ENCODE peak calls at places on chromosomes 3 and 15, in six cellular contexts. Q is upper lobe of right lung; X is CD8-positive, alpha-beta T cell; Z is HL-60; F is mammary epithelial cell; U is CD4-positive, CD25-positive, alpha-beta regulatory T cell. L is an unnamed sample. For H3K27me3, the result is how much of the 10 kb centered on the place peaks cover.

GRCh38 chr3:43960448-43960840 is 269.7 kb downstream of the ABHD5 start:
- DNase-seq in F (no peak), U (no peak), Q (no peak), Z (peak), X (no peak), L (no peak)

GRCh38 chr15:31402511-31403056 is 75.9 kb downstream of the KLF13 start:
- DNase-seq in X (no peak), Z (no peak), Q (no peak), F (no peak), U (no peak), L (no peak)

GRCh38 chr15:87368511-87368910 is 888.0 kb downstream of the NTRK3 start:
- DNase-seq in Z (no peak), Q (no peak), U (no peak), X (no peak), F (peak), L (no peak)

GRCh38 chr15:29815000-29815704 is 7.1 kb downstream of the TJP1 start:
- DNase-seq in U (no peak), F (peak), Q (no peak), Z (no peak), X (no peak), L (no peak)

GRCh38 chr15:52112203-52112750 is 298 bp downstream of the BCL2L10 start:
- DNase-seq in F (no peak), Q (peak), U (peak), Z (no peak), X (peak), L (peak)

GRCh38 chr3:165336786-165337185 is 140.6 kb upstream of the SLITRK3 start:
- DNase-seq in X (no peak), U (no peak), F (no peak), Z (no peak), Q (no peak), L (no peak)

GRCh38 chr15:98177950-98178848 is 217.7 kb downstream of the ARRDC4 start:
- DNase-seq in F (peak), X (no peak), Z (peak), U (peak), Q (no peak), L (no peak)

GRCh38 chr3:141410861-141411771 is 42.8 kb downstream of the ZBTB38 start:
- DNase-seq in U (peak), F (peak), Q (no peak), Z (no peak), X (peak), L (peak)

GRCh38 chr3:12303532-12303931 is 14.7 kb downstream of the PPARG start:
- DNase-seq in X (no peak), Z (peak), F (peak), U (no peak), Q (no peak), L (no peak)

GRCh38 chr15:48112242-48112641 is 8.5 kb upstream of the SLC24A5 start:
- DNase-seq in X (no peak), U (no peak), F (peak), Z (no peak), Q (no peak), L (no peak)

GRCh38 chr3:108106031-108106430 is 15.2 kb upstream of the CD47 start:
- DNase-seq in Q (no peak), X (no peak), Z (no peak), F (no peak), U (no peak), L (no peak)

GRCh38 chr15:77753238-77753873 is 120.6 kb upstream of the LINGO1 start:
- DNase-seq in F (peak), U (no peak), Z (no peak), Q (no peak), X (no peak), L (no peak)

DNA sequence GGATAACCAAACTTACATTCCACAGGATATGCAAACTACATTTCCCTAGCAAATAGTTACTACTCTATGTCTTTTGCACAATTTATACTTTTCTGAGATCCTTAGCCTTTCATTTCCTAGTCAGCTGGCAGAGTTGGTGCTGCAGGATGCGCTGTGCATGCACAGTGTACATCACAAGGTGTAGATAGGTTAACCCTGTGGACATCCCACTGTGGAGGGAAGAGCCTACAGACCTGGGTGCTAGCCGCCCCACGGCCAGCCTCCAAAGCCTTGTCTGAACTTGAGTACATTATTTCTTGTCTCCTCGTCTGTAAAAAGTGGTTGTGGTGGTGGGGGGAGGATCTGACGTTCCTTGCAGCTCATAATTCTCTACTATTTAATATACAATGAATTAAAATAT is 3.5 kb downstream of the TNFSF10 start:
- DNase-seq in U (no peak), Q (no peak), X (no peak), F (no peak), Z (no peak), L (no peak)
- H3K4me3 ChIP-seq in U (peak), Q (peak), X (no peak), F (no peak), Z (no peak), L (no peak)

GRCh38 chr3:169403855-169404254 is 259.7 kb downstream of the MECOM start:
- DNase-seq in F (no peak), X (no peak), U (no peak), Z (no peak), Q (no peak), L (no peak)

GRCh38 chr3:169400205-169400604 is 263.3 kb downstream of the MECOM start:
- DNase-seq in F (no peak), U (no peak), Q (no peak), Z (no peak), X (no peak), L (no peak)

GRCh38 chr3:169402667-169403360 is 260.7 kb downstream of the MECOM start:
- DNase-seq in Q (no peak), F (peak), U (no peak), X (no peak), Z (no peak), L (no peak)

GRCh38 chr3:169400874-169401273 is 262.6 kb downstream of the MECOM start:
- DNase-seq in X (no peak), Q (no peak), U (no peak), Z (no peak), F (no peak), L (no peak)

DNA sequence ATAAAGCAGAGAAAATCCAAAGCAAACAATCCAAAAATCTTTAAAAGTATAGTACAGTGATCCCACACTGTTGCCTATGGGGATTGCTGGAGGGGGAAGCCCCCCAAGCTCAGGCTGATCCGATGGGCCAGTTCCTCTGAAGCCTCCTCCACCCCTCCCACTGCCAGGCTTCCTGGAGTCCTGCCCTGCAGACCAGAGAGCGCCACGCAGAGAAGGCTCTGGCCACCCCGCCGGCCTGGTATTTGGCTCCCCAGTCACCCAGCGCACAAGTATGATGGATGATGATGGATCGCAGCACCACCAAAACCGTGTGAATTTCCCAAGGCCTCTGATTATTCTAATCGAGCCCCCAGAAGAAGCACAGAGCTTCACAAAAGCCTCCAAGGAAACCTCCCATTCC is 259.0 kb downstream of the MECOM start:
- DNase-seq in Q (no peak), Z (no peak), X (no peak), U (no peak), F (no peak), L (no peak)
- H3K27me3 ChIP-seq in Q (under half), Z (under half), X (under half), U (under half), F (under half), L (under half)

DNA sequence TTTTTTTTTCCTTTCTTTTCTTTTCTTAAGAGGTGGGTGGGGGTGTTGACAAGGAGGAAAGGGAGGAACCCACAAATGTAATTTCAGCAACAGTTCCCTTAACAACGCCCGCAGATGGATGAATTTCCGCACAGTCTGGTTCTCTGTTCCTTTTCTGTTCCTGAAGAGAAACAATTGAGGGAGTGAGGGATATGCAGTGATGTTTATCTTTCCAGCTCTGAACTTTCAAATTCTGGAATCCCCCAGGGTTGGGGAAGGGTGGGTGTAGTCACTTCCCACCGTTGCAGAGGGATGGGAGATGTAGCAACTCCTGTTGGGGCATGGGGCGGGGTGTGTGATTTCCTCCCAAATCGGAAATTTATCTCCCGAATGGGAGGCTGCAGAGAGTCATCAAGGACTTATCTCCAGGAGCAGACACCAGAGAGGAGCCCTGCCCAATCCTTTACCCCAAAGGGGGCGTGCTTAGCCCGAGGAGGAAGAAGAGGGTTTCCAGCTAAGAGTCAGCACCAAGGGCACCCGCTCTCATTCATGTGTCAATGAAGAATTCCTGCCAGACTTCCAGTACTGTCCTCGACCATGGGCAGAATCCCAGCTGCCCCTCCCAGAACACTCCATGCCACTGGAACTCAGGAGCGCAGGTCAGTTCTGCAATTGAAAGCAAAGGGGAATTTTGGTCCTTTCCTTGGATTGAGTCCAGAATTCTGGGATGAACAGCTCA is 35.0 kb upstream of the CFAP161 start:
- DNase-seq in U (no peak), Q (no peak), Z (no peak), F (no peak), X (no peak), L (no peak)
- H3K4me3 ChIP-seq in U (no peak), Q (peak), Z (no peak), F (no peak), X (no peak), L (no peak)

GRCh38 chr3:14554715-14555114 is 14.6 kb upstream of the GRIP2 start:
- DNase-seq in Z (no peak), Q (no peak), X (no peak), F (no peak), U (no peak), L (no peak)

GRCh38 chr3:14550181-14550580 is 10.0 kb upstream of the GRIP2 start:
- DNase-seq in Q (no peak), Z (no peak), F (no peak), U (no peak), X (no peak), L (no peak)

GRCh38 chr3:14550651-14551611 is 10.8 kb upstream of the GRIP2 start:
- DNase-seq in X (no peak), Z (no peak), U (no peak), F (peak), Q (no peak), L (no peak)

GRCh38 chr3:14552041-14552648 is 12.0 kb upstream of the GRIP2 start:
- DNase-seq in Z (no peak), X (no peak), U (no peak), Q (no peak), F (no peak), L (no peak)

DNA sequence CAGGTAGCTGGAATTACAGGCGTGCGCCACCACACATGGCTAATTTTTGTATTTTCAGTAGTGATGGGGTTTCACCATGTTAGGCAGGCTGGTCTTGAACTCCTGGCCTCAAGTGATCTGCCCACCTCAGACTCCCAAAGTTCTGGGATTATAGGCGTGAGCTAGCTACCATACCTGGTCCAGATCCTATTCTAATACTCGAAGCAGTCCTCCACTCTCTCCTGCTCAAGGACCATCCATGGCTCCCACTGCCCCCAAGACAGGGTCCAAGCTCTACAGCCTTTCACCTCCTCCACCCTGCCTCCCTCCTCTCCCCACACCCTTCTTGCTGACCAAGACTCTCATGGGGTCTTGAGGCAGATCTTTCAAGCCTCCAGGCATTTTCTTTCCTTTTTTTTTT is 12.6 kb upstream of the GRIP2 start:
- DNase-seq in F (no peak), X (no peak), Z (no peak), Q (no peak), U (no peak), L (no peak)
- H3K27me3 ChIP-seq in F (under half), X (under half), Z (under half), Q (under half), U (under half), L (under half)

DNA sequence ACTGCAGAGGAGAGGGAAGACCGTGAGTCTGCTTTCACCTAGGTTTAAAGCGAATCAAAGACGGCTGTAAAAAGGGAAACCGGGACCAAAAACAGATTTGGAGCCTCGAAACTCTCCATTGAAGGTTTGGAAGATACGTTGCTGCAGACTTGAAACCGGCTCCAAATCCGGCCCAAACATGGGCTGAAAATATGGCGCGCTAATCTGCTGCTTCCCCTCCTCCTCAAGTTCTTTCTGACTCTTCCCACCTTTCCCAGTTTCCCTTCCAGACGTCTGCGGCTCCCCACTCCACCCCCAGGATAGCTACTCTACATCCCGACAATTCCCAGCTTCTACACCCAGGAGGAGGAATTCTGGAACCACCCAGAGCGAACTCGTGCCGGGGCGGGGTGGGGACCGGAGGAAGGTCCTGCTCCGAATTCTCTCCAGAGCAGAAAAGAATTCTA is 8.7 kb downstream of the EOMES start:
- DNase-seq in X (no peak), Z (no peak), U (no peak), Q (no peak), F (no peak), L (no peak)
- H3K4me3 ChIP-seq in X (peak), Z (no peak), U (peak), Q (peak), F (peak), L (peak)

GRCh38 chr3:135169651-135170050 is 374.6 kb downstream of the EPHB1 start:
- DNase-seq in Z (no peak), X (no peak), U (no peak), Q (no peak), F (no peak), L (no peak)
- H3K27me3 ChIP-seq in Z (under half), X (under half), U (under half), Q (under half), F (under half), L (under half)

DNA sequence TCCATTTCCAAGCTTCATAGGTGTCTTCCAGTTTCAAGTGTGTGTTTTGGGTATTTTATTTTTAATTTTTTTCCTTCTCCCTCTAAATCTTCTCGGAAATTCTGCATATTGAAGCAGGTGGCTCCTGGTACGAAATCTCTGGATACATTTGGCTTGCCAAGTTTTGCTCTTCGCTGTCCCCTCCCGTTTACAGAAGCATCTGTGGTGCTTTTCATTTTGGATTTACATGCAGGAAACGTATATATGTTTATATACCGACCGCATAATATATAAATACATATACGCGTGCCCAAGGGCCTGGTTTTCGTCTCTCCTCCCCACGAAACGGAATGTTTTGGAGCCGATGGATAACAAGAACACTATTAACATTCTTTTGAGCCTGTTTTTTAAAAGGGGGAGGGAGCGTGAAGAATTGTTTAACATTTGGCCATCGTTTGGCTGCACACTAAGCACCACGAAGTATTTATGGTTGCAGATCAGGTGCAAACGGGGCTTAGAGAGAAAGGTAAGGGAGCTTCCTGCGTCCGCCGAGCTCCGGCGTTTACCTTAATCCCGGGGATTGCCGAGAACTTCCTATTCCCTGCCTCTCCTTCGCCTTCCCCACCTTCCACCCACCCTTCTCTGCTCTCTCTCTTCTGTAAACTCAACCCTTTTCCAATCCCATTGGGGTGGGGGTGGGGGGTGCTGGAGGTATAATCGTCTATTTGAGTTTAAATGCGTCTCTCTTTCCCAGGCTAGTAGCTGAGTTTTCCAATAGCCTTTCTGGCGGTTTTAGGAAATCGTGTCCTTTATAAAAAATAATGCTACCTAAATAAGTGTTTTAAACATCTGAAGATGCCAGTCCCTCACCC is 1.1 kb upstream of the NLGN1 start:
- DNase-seq in X (no peak), U (no peak), F (no peak), Z (no peak), Q (no peak), L (no peak)
- H3K4me3 ChIP-seq in X (peak), U (no peak), F (no peak), Z (no peak), Q (peak), L (no peak)

DNA sequence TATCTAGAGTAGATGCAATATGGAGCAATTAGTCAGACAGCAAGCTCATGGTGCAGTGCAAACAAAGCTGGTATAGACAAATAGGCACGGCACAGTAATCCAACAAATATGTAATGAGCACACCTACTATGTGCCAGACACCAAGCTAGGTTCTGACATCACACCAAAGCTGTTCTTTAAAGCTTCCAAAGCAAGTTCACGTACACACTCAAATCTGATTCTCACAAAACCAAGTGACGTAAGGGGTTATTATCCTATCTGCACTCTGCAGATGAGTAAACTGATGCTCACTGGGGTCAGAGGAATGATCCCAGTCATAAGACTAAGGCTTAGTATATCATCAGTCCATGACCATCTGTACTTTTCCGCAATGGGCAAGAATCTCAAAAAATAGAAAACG is 27.8 kb upstream of the LIPC start:
- DNase-seq in X (no peak), F (no peak), U (no peak), Q (no peak), Z (no peak), L (no peak)
- H3K27me3 ChIP-seq in X (under half), F (under half), U (under half), Q (under half), Z (under half), L (under half)

L was measured in CD4-positive, alpha-beta memory T cell.